ENCODE peak calls at places on chromosome 5, in four cellular contexts. X is neural progenitor cell, E is right atrium auricular region, V is left lung. N is an unnamed sample. For H3K36me3, the result is how much of the 10 kb centered on the place peaks cover.

GRCh38 chr5:67268233-67269011 is 71.8 kb upstream of the CD180 start:
- DNase-seq in X (peak), E (peak), V (peak), N (peak)

GRCh38 chr5:76473676-76474075 is 70.6 kb downstream of the IQGAP2 start:
- DNase-seq in X (no peak), E (no peak), V (no peak), N (no peak)

GRCh38 chr5:171906171-171906570 is 100.3 kb downstream of the FBXW11 start:
- DNase-seq in X (no peak), E (no peak), V (no peak), N (no peak)

GRCh38 chr5:164597293-164597900 is 1092.0 kb downstream of the MAT2B start:
- DNase-seq in X (peak), E (no peak), V (no peak), N (no peak)

GRCh38 chr5:134240421-134240962 is 14.6 kb upstream of the PPP2CA start:
- DNase-seq in X (peak), E (no peak), V (no peak), N (no peak)

GRCh38 chr5:81007637-81008027 is 47.5 kb downstream of the RASGRF2 start:
- DNase-seq in X (no peak), E (no peak), V (no peak), N (no peak)

GRCh38 chr5:39485075-39485474 is 60.3 kb upstream of the DAB2 start:
- DNase-seq in X (no peak), E (no peak), V (no peak), N (no peak)

GRCh38 chr5:59190746-59191145 is 607.9 kb downstream of the RAB3C start:
- DNase-seq in X (no peak), E (no peak), V (no peak), N (no peak)

GRCh38 chr5:144394036-144394435 is 223.4 kb downstream of the KCTD16 start:
- DNase-seq in X (no peak), E (no peak), V (no peak), N (no peak)

GRCh38 chr5:144076521-144077083 is 93.9 kb downstream of the YIPF5 start:
- DNase-seq in X (no peak), E (no peak), V (no peak), N (no peak)

GRCh38 chr5:17398439-17398838 is 99.6 kb upstream of the TAF11L2 start:
- DNase-seq in X (no peak), E (no peak), V (no peak), N (peak)

GRCh38 chr5:67619235-67619634 is 422.6 kb upstream of the CD180 start:
- DNase-seq in X (no peak), E (no peak), V (no peak), N (no peak)

GRCh38 chr5:29231153-29231552 is 1962.3 kb upstream of the CDH6 start:
- DNase-seq in X (no peak), E (no peak), V (no peak), N (no peak)

GRCh38 chr5:33537240-33537639 is 96.5 kb downstream of the TARS1 start:
- DNase-seq in X (no peak), E (no peak), V (no peak), N (no peak)

GRCh38 chr5:95417971-95418370 is 26.8 kb downstream of the FAM81B start:
- DNase-seq in X (no peak), E (no peak), V (no peak), N (peak)

GRCh38 chr5:59485629-59486439 is 407.7 kb downstream of the PDE4D start:
- DNase-seq in X (no peak), E (no peak), V (no peak), N (peak)

GRCh38 chr5:39057745-39058144 is 16.5 kb downstream of the RICTOR start:
- DNase-seq in X (no peak), E (no peak), V (no peak), N (no peak)

GRCh38 chr5:108420182-108420581 is 38.3 kb upstream of the FBXL17 start:
- DNase-seq in X (peak), E (no peak), V (no peak), N (no peak)

GRCh38 chr5:141084487-141084989 is 9.9 kb upstream of the PCDHB2 start:
- DNase-seq in X (peak), E (no peak), V (no peak), N (peak)

GRCh38 chr5:101943784-101944183 is 352.3 kb downstream of the SLCO4C1 start:
- DNase-seq in X (no peak), E (no peak), V (no peak), N (no peak)

GRCh38 chr5:148376198-148376597 is 7.6 kb upstream of the FBXO38 start:
- DNase-seq in X (no peak), E (no peak), V (no peak), N (no peak)

GRCh38 chr5:136193396-136193935 is 504 bp upstream of the SMIM32 start:
- DNase-seq in X (no peak), E (peak), V (no peak), N (no peak)

GRCh38 chr5:136191304-136192014 is 1.5 kb downstream of the SMIM32 start:
- DNase-seq in X (peak), E (no peak), V (no peak), N (no peak)

GRCh38 chr5:136192526-136193395 is at the start of gene SMIM32:
- DNase-seq in X (peak), E (peak), V (no peak), N (no peak)

GRCh38 chr5:136190904-136191303 is 2.1 kb downstream of the SMIM32 start:
- DNase-seq in X (no peak), E (no peak), V (no peak), N (no peak)

DNA sequence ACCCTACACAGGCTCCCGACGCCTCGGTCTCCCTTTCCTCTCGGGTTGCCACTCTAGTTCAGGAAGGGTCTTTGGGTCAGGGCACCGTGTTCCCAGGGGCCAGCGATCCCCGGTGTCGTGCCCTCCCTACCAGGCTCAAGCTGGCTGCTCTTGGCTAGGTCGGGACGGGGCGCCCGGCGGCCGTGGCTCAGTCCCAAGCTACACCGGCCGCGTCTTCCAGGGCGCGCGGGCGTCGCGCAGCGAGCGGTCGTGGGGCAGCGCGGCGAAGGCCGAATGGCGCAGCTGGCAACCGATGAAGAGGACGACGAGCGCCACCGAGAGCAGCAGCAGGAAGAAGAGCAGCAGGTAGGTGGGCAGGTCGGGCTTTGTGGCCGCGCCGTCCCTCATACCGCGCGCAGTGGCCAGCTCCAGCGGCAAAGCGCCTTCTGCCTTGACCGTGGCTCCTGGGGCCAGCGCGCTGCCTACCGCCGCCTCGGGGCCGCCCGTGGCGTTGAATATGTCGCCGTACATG is 892 bp downstream of the SMIM32 start:
- DNase-seq in X (peak), E (no peak), V (no peak), N (no peak)
- H3K4me3 ChIP-seq in X (peak), E (peak), V (no peak), N (peak)

DNA sequence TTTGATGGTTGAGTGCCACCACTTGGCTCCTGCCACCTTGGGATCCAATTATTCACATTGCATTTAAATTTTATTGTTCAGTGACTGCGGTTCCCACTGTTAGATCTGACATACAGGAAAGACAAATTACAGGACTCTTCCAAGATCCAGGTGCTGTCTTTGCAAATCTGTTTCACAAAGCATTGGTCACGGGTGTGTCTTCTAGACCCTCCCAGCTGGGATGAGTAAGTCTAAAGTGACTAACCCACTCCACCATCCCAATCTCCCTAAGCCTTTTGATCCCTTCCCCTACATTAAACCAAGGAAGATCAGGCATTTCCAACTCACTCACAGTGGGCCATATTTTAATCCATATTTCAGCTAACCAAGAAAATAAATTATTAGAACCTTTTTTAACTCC is 1016.3 kb upstream of the CTNND2 start:
- DNase-seq in X (no peak), E (no peak), V (no peak), N (no peak)
- H3K36me3 ChIP-seq in X (under half), E (under half), V (under half), N (under half)

GRCh38 chr5:152380415-152381123 is 24.5 kb downstream of the NMUR2 start:
- DNase-seq in X (no peak), E (no peak), V (no peak), N (no peak)

GRCh38 chr5:152376871-152377270 is 28.2 kb downstream of the NMUR2 start:
- DNase-seq in X (no peak), E (no peak), V (no peak), N (no peak)

GRCh38 chr5:152374711-152375275 is 30.3 kb downstream of the NMUR2 start:
- DNase-seq in X (no peak), E (no peak), V (no peak), N (no peak)

GRCh38 chr5:152378730-152379129 is 26.3 kb downstream of the NMUR2 start:
- DNase-seq in X (no peak), E (no peak), V (no peak), N (no peak)

DNA sequence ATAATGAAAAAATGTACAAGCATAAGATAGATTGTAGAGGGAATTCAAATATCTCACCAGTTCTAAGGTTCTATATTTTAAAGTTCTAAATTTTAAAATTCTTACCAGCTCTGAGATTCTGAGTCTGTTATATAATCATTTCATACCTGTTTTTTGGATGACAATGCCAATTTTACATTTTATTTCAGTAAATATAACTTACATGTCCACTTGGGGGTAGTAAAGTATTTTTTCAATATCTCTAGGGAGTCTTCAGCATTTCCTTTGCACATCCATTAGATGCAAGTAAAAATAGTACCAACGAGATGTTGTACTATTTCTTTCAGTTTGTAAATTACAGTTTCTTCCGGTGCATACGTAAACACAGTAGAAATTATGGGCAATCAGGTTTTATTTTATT is 25.7 kb downstream of the NMUR2 start:
- DNase-seq in X (no peak), E (no peak), V (no peak), N (no peak)
- TF ChIP-seq CTCF in X (no peak), E (no peak), V (no peak), N (no peak)

GRCh38 chr5:54159837-54160215 is 150.5 kb downstream of the ARL15 start:
- DNase-seq in X (no peak), E (no peak), V (no peak), N (no peak)
- H3K4me3 ChIP-seq in X (no peak), E (no peak), V (no peak), N (no peak)

DNA sequence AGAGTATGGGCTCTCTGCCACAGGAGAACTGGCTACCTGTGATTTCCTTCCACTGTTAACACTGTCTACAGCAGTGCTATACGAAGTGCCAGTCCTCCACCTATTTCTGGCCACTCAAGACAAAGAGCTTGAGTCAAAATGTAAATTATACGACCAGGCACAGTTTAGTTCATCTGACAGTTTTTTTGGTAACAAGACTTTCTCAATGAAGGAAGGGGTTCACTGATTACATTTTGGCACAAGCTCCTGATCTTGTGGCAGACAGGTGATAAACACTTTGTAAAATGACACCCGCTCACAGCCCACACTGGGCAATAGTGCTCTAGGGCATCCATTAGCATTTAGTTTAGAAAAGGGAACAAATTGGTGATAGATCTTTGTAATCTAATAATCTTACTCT is 8.6 kb downstream of the RBM22 start:
- DNase-seq in X (no peak), E (no peak), V (no peak), N (no peak)
- H3K36me3 ChIP-seq in X (under half), E (half or more), V (under half), N (under half)

GRCh38 chr5:71455427-71456361 is at the start of gene BDP1:
- DNase-seq in X (peak), E (peak), V (peak), N (peak)
- TF ChIP-seq CTCF in X (peak), E (no peak), V (peak), N (peak)

DNA sequence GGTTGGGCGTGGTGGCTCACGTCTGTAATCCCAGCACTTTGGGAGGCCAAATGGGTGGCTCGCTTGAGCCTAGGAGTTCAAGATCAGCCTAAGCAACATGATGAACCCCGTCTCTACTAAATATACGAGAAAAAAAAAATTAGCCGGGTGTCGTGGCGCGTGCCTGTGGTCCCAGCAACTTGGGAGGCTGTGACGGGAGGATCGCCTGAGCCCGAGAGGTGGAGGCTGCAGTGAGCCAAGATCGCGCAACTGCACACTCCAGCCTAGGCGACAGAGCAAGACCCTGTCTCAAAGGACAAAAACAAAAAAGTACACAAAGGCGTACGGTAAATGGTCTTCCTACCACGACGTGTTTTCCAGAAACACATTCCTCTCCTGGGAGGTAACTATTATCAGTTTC is 538 bp upstream of the BDP1 start:
- DNase-seq in X (no peak), E (no peak), V (no peak), N (no peak)
- H3K4me3 ChIP-seq in X (peak), E (peak), V (peak), N (peak)

N was measured in kidney epithelial cell.